ENCODE peak calls at places on chromosomes 7 and 10, in five cellular contexts. One of them, this sample, is unnamed.
A peak's percentile ranks its signal among the peaks of the same experiment; 100 is the strongest.

GRCh38 chr7:152145853-152146466 is 120.5 kb downstream of the GALNT11 start:
- DNase-seq in hepatocyte: peak; percentile 53
- DNase-seq in heart left ventricle: no peak
- DNase-seq in A549: peak; percentile 52
- DNase-seq in GM12865: peak; percentile 26
- DNase-seq in this sample: no peak

GRCh38 chr10:127155221-127155620 is 41.2 kb downstream of the INSYN2A start:
- DNase-seq in A549: no peak
- DNase-seq in heart left ventricle: no peak
- DNase-seq in GM12865: no peak
- DNase-seq in hepatocyte: no peak
- DNase-seq in this sample: no peak

GRCh38 chr7:74141705-74142104 is 32.5 kb upstream of the EIF4H start:
- DNase-seq in heart left ventricle: no peak
- DNase-seq in GM12865: peak; percentile 11
- DNase-seq in A549: no peak
- DNase-seq in hepatocyte: no peak
- DNase-seq in this sample: no peak

GRCh38 chr7:158560386-158560785 is 27.2 kb downstream of the PTPRN2 start:
- DNase-seq in heart left ventricle: no peak
- DNase-seq in A549: no peak
- DNase-seq in hepatocyte: no peak
- DNase-seq in GM12865: no peak
- DNase-seq in this sample: no peak

GRCh38 chr10:131855763-131856401 is 44.9 kb upstream of the PPP2R2D start:
- DNase-seq in hepatocyte: no peak
- DNase-seq in GM12865: no peak
- DNase-seq in heart left ventricle: peak; percentile 11
- DNase-seq in A549: no peak
- DNase-seq in this sample: no peak

GRCh38 chr10:72261323-72262018 is 12.3 kb upstream of the DDIT4 start:
- DNase-seq in GM12865: peak; percentile 93
- DNase-seq in heart left ventricle: no peak
- DNase-seq in A549: peak; percentile 69
- DNase-seq in hepatocyte: peak; percentile 73
- DNase-seq in this sample: peak; percentile 78

GRCh38 chr10:93916257-93917063 is 22.7 kb downstream of the SLC35G1 start:
- DNase-seq in A549: peak; percentile 58
- DNase-seq in heart left ventricle: no peak
- DNase-seq in GM12865: no peak
- DNase-seq in hepatocyte: peak; percentile 56
- DNase-seq in this sample: no peak

GRCh38 chr7:86926732-86927131 is 132.7 kb downstream of the ELAPOR2 start:
- DNase-seq in heart left ventricle: no peak
- DNase-seq in hepatocyte: peak; percentile 71
- DNase-seq in A549: peak; percentile 49
- DNase-seq in GM12865: peak; percentile 73
- DNase-seq in this sample: peak; percentile 11

GRCh38 chr7:33781796-33782195 is 123.5 kb upstream of the BMPER start:
- DNase-seq in hepatocyte: no peak
- DNase-seq in heart left ventricle: no peak
- DNase-seq in GM12865: no peak
- DNase-seq in A549: no peak
- DNase-seq in this sample: no peak

GRCh38 chr10:127215882-127216281 is 19.5 kb upstream of the INSYN2A start:
- DNase-seq in heart left ventricle: no peak
- DNase-seq in hepatocyte: no peak
- DNase-seq in A549: no peak
- DNase-seq in GM12865: no peak
- DNase-seq in this sample: no peak

GRCh38 chr10:129694184-129694583 is 227.1 kb downstream of the MGMT start:
- DNase-seq in hepatocyte: no peak
- DNase-seq in heart left ventricle: no peak
- DNase-seq in A549: no peak
- DNase-seq in GM12865: no peak
- DNase-seq in this sample: no peak

GRCh38 chr7:154832557-154833138 is 170.3 kb downstream of the PAXIP1 start:
- DNase-seq in hepatocyte: peak; percentile 68
- DNase-seq in GM12865: peak; percentile 41
- DNase-seq in A549: peak; percentile 44
- DNase-seq in heart left ventricle: no peak
- DNase-seq in this sample: peak; percentile 54

GRCh38 chr7:116122972-116123595 is 87.3 kb upstream of the TES start:
- DNase-seq in hepatocyte: peak; percentile 57
- DNase-seq in A549: peak; percentile 66
- DNase-seq in heart left ventricle: no peak
- DNase-seq in GM12865: peak; percentile 58
- DNase-seq in this sample: peak; percentile 13

GRCh38 chr7:156759579-156760202 is 119.1 kb downstream of the RNF32 start:
- DNase-seq in hepatocyte: peak; percentile 40
- DNase-seq in GM12865: no peak
- DNase-seq in A549: no peak
- DNase-seq in heart left ventricle: no peak
- DNase-seq in this sample: no peak

DNA sequence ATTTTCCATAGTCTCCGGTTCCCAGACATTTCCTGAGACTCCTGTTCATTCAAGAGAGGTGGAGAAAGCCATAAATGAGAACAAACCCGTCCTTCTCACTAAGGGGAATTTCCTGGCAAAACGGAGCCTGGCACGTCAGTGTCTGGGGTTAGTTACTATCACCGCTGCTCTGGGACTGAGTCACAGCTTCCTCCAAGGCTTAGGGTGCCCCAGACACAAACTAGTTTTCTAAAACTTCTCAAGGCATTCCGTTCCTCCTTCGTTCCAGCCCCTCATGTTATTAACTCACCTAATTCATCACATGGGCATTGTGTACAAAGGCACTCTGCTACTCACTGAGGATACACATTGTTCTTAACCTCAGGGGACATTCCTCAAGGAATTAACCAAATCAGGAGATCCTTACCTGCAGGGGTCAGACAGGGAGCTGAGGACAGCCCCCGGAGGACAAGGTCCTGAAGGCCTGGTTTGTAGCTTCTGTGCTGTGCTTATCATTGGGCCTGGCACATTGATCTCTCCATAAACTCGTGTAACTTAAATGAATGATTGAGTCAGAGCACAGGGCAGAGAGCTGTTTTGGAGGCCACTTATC is 103.0 kb upstream of the KLF6 start:
- DNase-seq in heart left ventricle: no peak
- DNase-seq in GM12865: peak; percentile 83
- DNase-seq in A549: peak; percentile 83
- DNase-seq in hepatocyte: peak; percentile 77
- DNase-seq in this sample: peak; percentile 53
- TF ChIP-seq CTCF in heart left ventricle: no peak
- TF ChIP-seq CTCF in GM12865: no peak
- TF ChIP-seq CTCF in A549: no peak
- TF ChIP-seq CTCF in hepatocyte: no peak
- TF ChIP-seq CTCF in this sample: no peak

GRCh38 chr7:12389089-12389700 is 14.5 kb downstream of the VWDE start:
- DNase-seq in A549: peak; percentile 69
- DNase-seq in GM12865: peak; percentile 69
- DNase-seq in heart left ventricle: no peak
- DNase-seq in hepatocyte: peak; percentile 79
- DNase-seq in this sample: peak; percentile 50
- TF ChIP-seq CTCF in A549: peak; percentile 84
- TF ChIP-seq CTCF in GM12865: peak; percentile 79
- TF ChIP-seq CTCF in heart left ventricle: peak; percentile 64
- TF ChIP-seq CTCF in hepatocyte: peak; percentile 75
- TF ChIP-seq CTCF in this sample: peak; percentile 75

DNA sequence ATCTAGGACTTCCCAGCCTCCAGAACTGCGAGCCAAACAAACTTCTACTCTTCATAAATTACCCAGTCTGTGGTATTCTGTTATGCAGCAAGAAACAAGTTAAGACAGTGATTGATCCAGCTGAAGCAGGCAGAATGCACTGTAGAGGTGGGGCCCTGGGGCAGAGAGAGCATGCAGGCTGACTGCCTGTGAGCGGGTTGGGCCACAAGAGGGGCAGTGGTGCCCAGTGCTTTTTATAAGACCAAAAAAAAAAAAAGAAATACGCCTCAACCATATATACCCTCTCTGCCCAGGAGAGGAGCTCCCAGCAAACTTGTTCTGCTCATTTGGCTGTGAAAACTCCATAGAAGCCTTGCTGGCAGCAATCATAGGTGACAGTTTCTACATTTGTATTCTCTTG is 104.7 kb downstream of the SORBS1 start:
- DNase-seq in heart left ventricle: no peak
- DNase-seq in hepatocyte: peak; percentile 18
- DNase-seq in GM12865: no peak
- DNase-seq in A549: no peak
- DNase-seq in this sample: no peak
- TF ChIP-seq CTCF in heart left ventricle: no peak
- TF ChIP-seq CTCF in hepatocyte: peak; percentile 6
- TF ChIP-seq CTCF in GM12865: no peak
- TF ChIP-seq CTCF in A549: no peak
- TF ChIP-seq CTCF in this sample: no peak

DNA sequence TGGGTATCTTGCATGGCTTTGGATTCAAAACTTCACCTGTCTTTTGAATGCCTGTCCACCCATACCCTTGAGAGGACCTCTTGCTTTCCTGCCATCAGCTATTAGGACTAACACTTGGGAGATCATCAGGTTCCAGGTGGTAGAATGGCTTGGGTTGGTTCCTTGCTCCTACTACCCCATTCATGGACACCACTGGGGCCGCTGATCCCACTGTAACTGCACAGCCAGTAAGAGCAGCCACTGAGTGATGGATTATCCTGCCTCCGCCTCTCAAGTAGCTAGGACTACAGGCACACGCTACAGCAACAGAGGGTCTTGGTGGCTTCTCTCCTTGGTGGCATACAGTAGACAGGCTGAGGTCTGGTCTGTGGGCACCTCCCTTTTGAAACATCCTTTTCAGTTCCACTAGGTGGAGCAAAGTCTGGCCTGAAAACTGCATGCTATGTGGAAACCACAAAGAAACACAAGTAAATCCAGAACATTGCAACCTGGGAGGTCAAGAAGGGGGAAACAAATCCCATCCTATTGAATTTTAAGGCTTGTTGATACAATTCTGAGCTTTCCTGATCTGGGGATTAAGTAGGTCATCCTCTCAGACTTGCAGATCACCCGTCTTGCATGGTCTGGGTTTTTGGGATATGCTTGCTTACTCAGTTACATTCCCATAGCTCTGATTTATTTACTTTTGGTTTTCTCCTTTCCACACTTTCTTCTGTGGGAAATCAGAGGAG is 9.4 kb downstream of the WBP1L start:
- DNase-seq in hepatocyte: peak; percentile 73
- DNase-seq in heart left ventricle: peak; percentile 50
- DNase-seq in A549: peak; percentile 64
- DNase-seq in GM12865: peak; percentile 63
- DNase-seq in this sample: peak; percentile 50
- TF ChIP-seq CTCF in hepatocyte: peak; percentile 67
- TF ChIP-seq CTCF in heart left ventricle: peak; percentile 62
- TF ChIP-seq CTCF in A549: peak; percentile 58
- TF ChIP-seq CTCF in GM12865: peak; percentile 60
- TF ChIP-seq CTCF in this sample: peak; percentile 48

DNA sequence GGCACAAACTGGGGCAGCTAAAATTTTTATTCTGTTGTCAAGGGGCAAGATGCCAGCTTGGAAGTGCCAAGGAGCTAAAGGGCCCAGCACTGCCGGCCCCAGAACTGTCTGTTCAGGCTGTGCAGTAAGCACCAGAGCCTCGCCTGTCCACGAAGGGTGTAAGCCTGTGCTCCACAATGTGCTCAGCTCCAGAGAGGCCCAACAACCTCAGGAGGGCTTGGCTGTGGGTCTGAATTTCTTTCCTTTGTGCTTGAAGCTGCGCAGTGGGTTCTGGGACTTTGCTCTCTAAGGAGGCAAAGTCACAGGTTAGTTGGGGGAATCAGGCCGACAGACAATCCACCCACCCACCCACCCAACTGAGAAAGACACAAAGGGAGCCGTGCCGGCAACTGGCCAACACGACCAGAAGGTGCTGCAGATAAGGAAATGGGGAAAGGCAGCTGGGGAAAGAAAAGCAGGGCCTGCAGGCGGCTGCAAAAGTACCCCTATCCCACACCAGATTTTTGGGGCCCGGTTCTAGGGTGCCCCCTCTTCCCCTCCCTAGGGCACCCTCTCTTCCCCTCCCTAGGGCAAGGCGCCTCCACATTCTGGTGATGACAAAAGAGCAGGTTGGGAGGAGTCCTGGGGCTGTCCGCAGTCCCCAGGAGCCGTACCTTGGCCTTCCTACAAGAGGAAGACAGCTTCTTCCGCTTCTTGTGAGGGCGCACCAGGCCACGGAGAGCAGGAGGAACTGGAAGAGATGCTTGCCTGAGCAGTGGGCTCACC is 7.7 kb downstream of the DDX56 start:
- DNase-seq in hepatocyte: no peak
- DNase-seq in heart left ventricle: no peak
- DNase-seq in GM12865: no peak
- DNase-seq in A549: no peak
- DNase-seq in this sample: no peak
- TF ChIP-seq CTCF in hepatocyte: no peak
- TF ChIP-seq CTCF in heart left ventricle: peak; percentile 2
- TF ChIP-seq CTCF in GM12865: no peak
- TF ChIP-seq CTCF in A549: peak; percentile 15
- TF ChIP-seq CTCF in this sample: no peak

GRCh38 chr10:24723386-24723787 is 300 bp downstream of the ARHGAP21 start:
- DNase-seq in heart left ventricle: no peak
- DNase-seq in hepatocyte: no peak
- DNase-seq in GM12865: peak; percentile 56
- DNase-seq in A549: no peak
- DNase-seq in this sample: peak; percentile 54
- TF ChIP-seq CTCF in heart left ventricle: no peak
- TF ChIP-seq CTCF in hepatocyte: no peak
- TF ChIP-seq CTCF in GM12865: no peak
- TF ChIP-seq CTCF in A549: no peak
- TF ChIP-seq CTCF in this sample: no peak

GRCh38 chr10:3735175-3735574 is 49.8 kb downstream of the KLF6 start:
- DNase-seq in GM12865: no peak
- DNase-seq in hepatocyte: no peak
- DNase-seq in A549: no peak
- DNase-seq in heart left ventricle: no peak
- DNase-seq in this sample: no peak
- TF ChIP-seq CTCF in GM12865: peak; percentile 31
- TF ChIP-seq CTCF in hepatocyte: no peak
- TF ChIP-seq CTCF in A549: no peak
- TF ChIP-seq CTCF in heart left ventricle: no peak
- TF ChIP-seq CTCF in this sample: peak; percentile 35

DNA sequence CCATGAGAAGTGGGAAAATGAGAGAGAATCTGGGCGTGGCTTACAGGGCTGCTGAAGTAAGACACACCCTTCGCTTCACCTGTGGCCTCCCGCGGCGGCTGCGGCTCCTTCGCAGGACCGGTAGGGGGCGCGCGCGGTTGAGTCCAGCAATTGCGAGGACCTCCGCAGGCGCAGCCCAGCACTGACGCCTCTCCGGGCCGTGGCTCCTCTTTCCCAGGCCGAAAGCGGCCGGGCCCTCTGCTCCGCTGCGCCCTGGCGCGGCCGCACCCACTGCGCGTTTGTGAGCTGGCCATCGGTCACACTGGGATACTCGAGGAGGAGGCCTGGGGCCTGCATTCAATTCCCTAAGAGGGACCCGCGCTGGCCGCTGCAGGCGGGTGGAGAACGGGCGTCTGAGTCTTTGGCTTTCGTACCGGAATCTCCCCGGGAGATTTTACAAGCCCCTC is at the start of gene LRRD1:
- DNase-seq in heart left ventricle: peak; percentile 87
- DNase-seq in GM12865: peak; percentile 89
- DNase-seq in hepatocyte: peak; percentile 89
- DNase-seq in A549: peak; percentile 90
- DNase-seq in this sample: peak; percentile 94
- TF ChIP-seq CTCF in heart left ventricle: peak; percentile 99
- TF ChIP-seq CTCF in GM12865: peak; percentile 97
- TF ChIP-seq CTCF in hepatocyte: peak; percentile 85
- TF ChIP-seq CTCF in A549: peak; percentile 81
- TF ChIP-seq CTCF in this sample: peak; percentile 99

This sample was measured in GM13976.